ENCODE peak calls at places on chromosome 5, in eight cellular contexts. T, Q, S, Y, V, O, C and I are unnamed samples.

GRCh38 chr5:174528821-174529544 is 195.4 kb upstream of the MSX2 start:
- DNase-seq in T (peak), C (no peak), Q (no peak), S (no peak), Y (no peak), V (no peak), O (no peak), I (no peak)

GRCh38 chr5:35488055-35488454 is 129.6 kb upstream of the SPEF2 start:
- DNase-seq in O (no peak), V (no peak), T (no peak), C (no peak), Q (no peak), Y (no peak), S (no peak), I (no peak)

GRCh38 chr5:146041180-146041789 is 64.1 kb downstream of the PLAC8L1 start:
- DNase-seq in C (no peak), S (no peak), Y (no peak), Q (no peak), V (peak), T (peak), O (no peak), I (no peak)

GRCh38 chr5:4104831-4105597 is 509.4 kb downstream of the IRX1 start:
- DNase-seq in S (no peak), Y (no peak), V (no peak), C (no peak), O (no peak), Q (no peak), T (no peak), I (no peak)

GRCh38 chr5:136769900-136770684 is 404.7 kb upstream of the TRPC7 start:
- DNase-seq in S (peak), C (peak), T (peak), Y (peak), Q (peak), V (peak), O (peak), I (peak)

GRCh38 chr5:61332891-61333350 is 863 bp downstream of the ZSWIM6 start:
- DNase-seq in O (peak), Y (peak), V (peak), C (no peak), Q (peak), T (peak), S (peak), I (no peak)

GRCh38 chr5:160054831-160055230 is 45.9 kb downstream of the TTC1 start:
- DNase-seq in C (no peak), Q (no peak), T (peak), Y (peak), O (peak), S (no peak), V (no peak), I (peak)

GRCh38 chr5:133372306-133373008 is 239.9 kb downstream of the FSTL4 start:
- DNase-seq in Y (no peak), O (no peak), S (no peak), V (no peak), Q (no peak), C (no peak), T (no peak), I (no peak)

GRCh38 chr5:113663879-113664278 is 150.4 kb downstream of the YTHDC2 start:
- DNase-seq in S (peak), O (peak), V (peak), T (peak), Y (peak), Q (no peak), C (no peak), I (peak)

GRCh38 chr5:27387535-27388073 is 349.2 kb upstream of the CDH9 start:
- DNase-seq in T (peak), V (no peak), C (no peak), Y (no peak), Q (no peak), O (no peak), S (no peak), I (no peak)

GRCh38 chr5:11302663-11303062 is 541.6 kb upstream of the DAP start:
- DNase-seq in T (no peak), S (no peak), C (no peak), Y (no peak), Q (no peak), V (no peak), O (no peak), I (no peak)

GRCh38 chr5:125251703-125252102 is 505.3 kb upstream of the ZNF608 start:
- DNase-seq in Q (no peak), Y (no peak), V (no peak), S (no peak), T (no peak), O (no peak), C (no peak), I (no peak)

GRCh38 chr5:29878599-29878998 is 1314.9 kb upstream of the CDH6 start:
- DNase-seq in Y (no peak), C (no peak), T (no peak), V (no peak), S (no peak), Q (no peak), O (no peak), I (no peak)

GRCh38 chr5:72412283-72413055 is 92.3 kb downstream of the PTCD2 start:
- DNase-seq in O (no peak), Q (no peak), Y (no peak), T (peak), C (no peak), S (no peak), V (no peak), I (peak)
- TF ChIP-seq CTCF in O (no peak), Q (no peak), Y (no peak), T (no peak), C (no peak), S (no peak), V (no peak), I (peak)

GRCh38 chr5:141875795-141876627 is 2.2 kb downstream of the PCDH1 start:
- DNase-seq in Q (peak), T (peak), O (peak), C (peak), S (peak), Y (peak), V (no peak), I (no peak)
- H3K4me3 ChIP-seq in Q (peak), T (peak), O (peak), C (peak), S (peak), Y (peak), V (peak), I (peak)

GRCh38 chr5:115393239-115393638 is 96.8 kb upstream of the CCDC112 start:
- DNase-seq in C (no peak), Q (no peak), Y (no peak), V (no peak), T (no peak), S (no peak), O (no peak), I (no peak)

GRCh38 chr5:115389799-115390382 is 93.4 kb upstream of the CCDC112 start:
- DNase-seq in Q (peak), V (no peak), O (no peak), Y (no peak), S (peak), C (no peak), T (no peak), I (no peak)

GRCh38 chr5:115392611-115393010 is 96.2 kb upstream of the CCDC112 start:
- DNase-seq in C (no peak), Y (no peak), Q (no peak), S (no peak), T (no peak), V (no peak), O (no peak), I (no peak)

GRCh38 chr5:115389074-115389798 is 92.8 kb upstream of the CCDC112 start:
- DNase-seq in O (no peak), T (no peak), Y (no peak), S (no peak), C (no peak), Q (no peak), V (no peak), I (no peak)

GRCh38 chr5:115391780-115392179 is 95.3 kb upstream of the CCDC112 start:
- DNase-seq in O (no peak), V (no peak), Y (no peak), Q (no peak), S (no peak), T (no peak), C (no peak), I (no peak)
- H3K27ac ChIP-seq in O (no peak), V (no peak), Y (no peak), Q (no peak), S (no peak), T (no peak), C (no peak), I (no peak)

DNA sequence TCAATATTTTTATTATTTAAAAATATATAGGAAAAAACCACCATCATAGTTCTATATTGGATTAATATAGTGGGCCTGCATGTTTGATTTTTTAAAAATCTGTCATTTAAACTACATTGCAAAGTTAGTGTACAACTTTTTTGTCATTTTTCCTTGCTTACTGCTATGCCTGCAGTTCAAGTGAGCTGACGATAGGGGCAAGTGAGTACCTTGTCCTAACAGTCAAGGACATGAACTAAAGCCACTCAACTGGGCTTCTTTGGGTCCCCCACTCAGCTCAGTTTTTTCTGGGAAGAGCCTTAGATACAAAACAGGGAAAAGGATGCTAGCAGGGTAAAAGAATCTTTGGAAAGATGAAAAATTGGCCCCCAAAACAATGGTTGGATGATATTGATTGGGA is 269.9 kb downstream of the MAN2A1 start:
- DNase-seq in S (no peak), Y (no peak), O (no peak), C (no peak), Q (no peak), V (no peak), T (no peak), I (no peak)
- TF ChIP-seq CTCF in S (no peak), Y (no peak), O (no peak), C (no peak), Q (no peak), V (peak), T (no peak), I (peak)

DNA sequence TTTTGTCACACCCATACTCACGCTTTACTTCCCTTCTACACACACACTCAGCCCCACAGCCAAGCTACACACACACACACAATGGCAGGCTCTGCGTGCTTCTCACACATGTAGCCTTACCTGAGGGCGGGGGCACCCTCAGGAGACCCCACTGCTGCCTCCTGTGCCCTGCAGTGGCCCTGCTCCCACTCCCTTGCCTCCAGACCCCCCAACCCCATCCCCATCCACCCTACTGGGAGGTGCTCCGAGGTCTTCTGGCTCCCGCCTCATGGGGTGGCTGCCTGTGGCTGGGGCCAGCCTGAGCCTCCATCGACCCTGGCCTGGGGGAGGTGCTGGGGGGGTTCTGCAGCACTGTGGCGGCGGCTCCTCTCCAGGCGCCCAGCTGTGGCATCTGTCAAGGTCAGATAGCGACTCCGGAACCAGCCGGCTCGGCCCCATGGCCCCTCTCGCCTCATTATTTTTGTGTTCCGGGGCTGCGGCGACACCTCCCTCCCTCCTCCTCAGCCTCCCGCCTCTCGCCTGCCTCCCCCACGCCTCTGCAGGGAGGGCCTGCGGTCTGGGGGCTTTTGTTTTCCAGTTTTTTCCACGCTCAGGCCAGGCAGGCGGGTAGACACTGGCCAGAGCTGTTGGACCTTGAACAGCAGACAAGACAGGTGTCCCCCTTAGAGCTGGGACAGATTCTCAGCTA is 21.7 kb downstream of the CXXC5 start:
- DNase-seq in V (no peak), O (no peak), Q (no peak), C (no peak), Y (peak), S (no peak), T (no peak), I (no peak)
- H3K4me3 ChIP-seq in V (no peak), O (no peak), Q (peak), C (peak), Y (no peak), S (peak), T (no peak), I (no peak)